ENCODE peak calls at places on chromosomes 11 and 22, in eight cellular contexts. One of them, this sample, is unnamed.
A peak's percentile ranks its signal among the peaks of the same experiment; 100 is the strongest.

GRCh38 chr11:117438371-117439000 is 110.8 kb downstream of the CEP164 start:
- DNase-seq in H1: no peak
- DNase-seq in cardiac muscle cell: no peak
- DNase-seq in upper lobe of left lung: no peak
- DNase-seq in cardiac fibroblast: peak; percentile 7
- DNase-seq in CD8-positive, alpha-beta memory T cell: no peak
- DNase-seq in aorta: peak; percentile 51
- DNase-seq in fibroblast of mammary gland: peak; percentile 72
- DNase-seq in this sample: no peak

GRCh38 chr11:22792497-22792896 is 37.1 kb downstream of the SVIP start:
- DNase-seq in H1: no peak
- DNase-seq in cardiac muscle cell: no peak
- DNase-seq in upper lobe of left lung: no peak
- DNase-seq in cardiac fibroblast: peak; percentile 92
- DNase-seq in CD8-positive, alpha-beta memory T cell: no peak
- DNase-seq in aorta: no peak
- DNase-seq in fibroblast of mammary gland: peak; percentile 33
- DNase-seq in this sample: peak; percentile 43

GRCh38 chr11:109405671-109406070 is 16.3 kb upstream of the C11orf87 start:
- DNase-seq in H1: no peak
- DNase-seq in cardiac muscle cell: no peak
- DNase-seq in upper lobe of left lung: no peak
- DNase-seq in cardiac fibroblast: peak; percentile 58
- DNase-seq in CD8-positive, alpha-beta memory T cell: no peak
- DNase-seq in aorta: no peak
- DNase-seq in fibroblast of mammary gland: peak; percentile 53
- DNase-seq in this sample: peak; percentile 40

GRCh38 chr11:47979378-47980092 is 824 bp upstream of the PTPRJ start:
- DNase-seq in H1: peak; percentile 55
- DNase-seq in cardiac muscle cell: peak; percentile 49
- DNase-seq in upper lobe of left lung: no peak
- DNase-seq in cardiac fibroblast: no peak
- DNase-seq in CD8-positive, alpha-beta memory T cell: no peak
- DNase-seq in aorta: no peak
- DNase-seq in fibroblast of mammary gland: no peak
- DNase-seq in this sample: no peak

GRCh38 chr11:60914620-60915249 is 777 bp downstream of the TMEM109 start:
- DNase-seq in H1: peak; percentile 65
- DNase-seq in cardiac muscle cell: peak; percentile 33
- DNase-seq in upper lobe of left lung: no peak
- DNase-seq in cardiac fibroblast: peak; percentile 46
- DNase-seq in CD8-positive, alpha-beta memory T cell: no peak
- DNase-seq in aorta: no peak
- DNase-seq in fibroblast of mammary gland: peak; percentile 24
- DNase-seq in this sample: peak; percentile 47

GRCh38 chr22:49057910-49058309 is 769.8 kb downstream of the BRD1 start:
- DNase-seq in H1: no peak
- DNase-seq in cardiac muscle cell: no peak
- DNase-seq in upper lobe of left lung: peak; percentile 52
- DNase-seq in cardiac fibroblast: no peak
- DNase-seq in CD8-positive, alpha-beta memory T cell: no peak
- DNase-seq in aorta: no peak
- DNase-seq in fibroblast of mammary gland: no peak
- DNase-seq in this sample: no peak

GRCh38 chr11:118619444-118620205 is 12.2 kb downstream of the PHLDB1 start:
- DNase-seq in H1: no peak
- DNase-seq in cardiac muscle cell: no peak
- DNase-seq in upper lobe of left lung: no peak
- DNase-seq in cardiac fibroblast: peak; percentile 98
- DNase-seq in CD8-positive, alpha-beta memory T cell: no peak
- DNase-seq in aorta: peak; percentile 85
- DNase-seq in fibroblast of mammary gland: peak; percentile 96
- DNase-seq in this sample: peak; percentile 96

GRCh38 chr22:49724893-49725489 is 102.7 kb downstream of the BRD1 start:
- DNase-seq in H1: peak; percentile 92
- DNase-seq in cardiac muscle cell: peak; percentile 83
- DNase-seq in upper lobe of left lung: peak; percentile 91
- DNase-seq in cardiac fibroblast: peak; percentile 45
- DNase-seq in CD8-positive, alpha-beta memory T cell: peak; percentile 48
- DNase-seq in aorta: no peak
- DNase-seq in fibroblast of mammary gland: peak; percentile 11
- DNase-seq in this sample: peak; percentile 62

GRCh38 chr22:39493759-39494158 is 8.3 kb upstream of the MIEF1 start:
- DNase-seq in H1: no peak
- DNase-seq in cardiac muscle cell: no peak
- DNase-seq in upper lobe of left lung: no peak
- DNase-seq in cardiac fibroblast: peak; percentile 75
- DNase-seq in CD8-positive, alpha-beta memory T cell: no peak
- DNase-seq in aorta: no peak
- DNase-seq in fibroblast of mammary gland: peak; percentile 92
- DNase-seq in this sample: peak; percentile 44

GRCh38 chr11:106468091-106468490 is 390.6 kb downstream of the AASDHPPT start:
- DNase-seq in H1: no peak
- DNase-seq in cardiac muscle cell: no peak
- DNase-seq in upper lobe of left lung: no peak
- DNase-seq in cardiac fibroblast: peak; percentile 76
- DNase-seq in CD8-positive, alpha-beta memory T cell: no peak
- DNase-seq in aorta: no peak
- DNase-seq in fibroblast of mammary gland: peak; percentile 66
- DNase-seq in this sample: peak; percentile 78

GRCh38 chr22:29041408-29041807 is 20.2 kb downstream of the C22orf31 start:
- DNase-seq in H1: no peak
- DNase-seq in cardiac muscle cell: no peak
- DNase-seq in upper lobe of left lung: no peak
- DNase-seq in cardiac fibroblast: peak; percentile 71
- DNase-seq in CD8-positive, alpha-beta memory T cell: no peak
- DNase-seq in aorta: no peak
- DNase-seq in fibroblast of mammary gland: peak; percentile 80
- DNase-seq in this sample: peak; percentile 65

GRCh38 chr11:83641511-83641910 is 355.3 kb upstream of the CCDC90B start:
- DNase-seq in H1: no peak
- DNase-seq in cardiac muscle cell: no peak
- DNase-seq in upper lobe of left lung: no peak
- DNase-seq in cardiac fibroblast: peak; percentile 57
- DNase-seq in CD8-positive, alpha-beta memory T cell: no peak
- DNase-seq in aorta: no peak
- DNase-seq in fibroblast of mammary gland: peak; percentile 94
- DNase-seq in this sample: no peak

DNA sequence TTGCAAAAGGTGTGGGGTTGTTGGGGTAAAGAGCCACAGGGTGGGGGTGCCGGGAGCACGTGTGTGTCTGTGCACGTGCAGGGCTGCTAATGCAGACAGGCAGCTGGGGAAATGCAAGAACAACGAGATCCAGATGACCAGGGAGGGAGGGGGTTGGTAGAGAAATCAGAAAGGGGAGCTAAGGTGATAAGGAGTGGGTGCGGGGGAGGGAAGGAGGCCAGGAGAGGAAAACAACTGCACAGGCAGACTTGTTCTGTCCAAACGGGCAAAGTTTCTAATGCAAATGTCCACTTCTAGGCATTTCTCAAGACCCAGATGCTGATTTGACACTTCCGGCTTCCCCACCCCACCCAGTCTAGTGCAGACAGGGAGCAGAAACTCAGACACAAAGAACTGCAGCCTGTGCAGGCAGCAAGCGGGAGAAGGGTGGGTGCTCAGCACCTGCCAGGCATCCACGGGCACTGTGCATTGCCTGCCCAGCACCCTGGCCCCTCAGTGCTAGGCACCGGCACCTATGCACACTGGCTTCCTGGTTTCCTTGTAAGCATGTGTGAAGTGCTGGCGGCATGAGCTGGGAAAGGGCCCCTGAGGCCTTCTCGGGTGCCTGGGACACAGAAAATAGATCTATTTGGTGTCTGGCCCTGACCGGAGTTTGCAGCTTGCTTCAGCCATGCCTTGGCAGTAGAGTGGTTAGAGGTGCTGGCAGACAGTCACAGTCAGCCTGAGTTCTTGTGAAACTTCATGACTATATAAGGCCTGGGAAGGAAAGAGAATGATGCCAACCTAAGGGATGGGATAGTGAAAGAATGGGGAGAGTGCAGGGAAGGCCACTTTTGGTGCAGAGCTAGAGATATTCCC is 220.1 kb upstream of the SORL1-AS1 start:
- DNase-seq in H1: no peak
- DNase-seq in cardiac muscle cell: peak; percentile 19
- DNase-seq in upper lobe of left lung: peak; percentile 36
- DNase-seq in cardiac fibroblast: peak; percentile 24
- DNase-seq in CD8-positive, alpha-beta memory T cell: no peak
- DNase-seq in aorta: no peak
- DNase-seq in fibroblast of mammary gland: peak; percentile 41
- DNase-seq in this sample: no peak
- H3K4me3 ChIP-seq in H1: no peak overlapping the region
- H3K4me3 ChIP-seq in cardiac muscle cell: no peak overlapping the region
- H3K4me3 ChIP-seq in upper lobe of left lung: no peak overlapping the region
- H3K4me3 ChIP-seq in cardiac fibroblast: no peak overlapping the region
- H3K4me3 ChIP-seq in CD8-positive, alpha-beta memory T cell: no peak overlapping the region
- H3K4me3 ChIP-seq in aorta: no peak overlapping the region
- H3K4me3 ChIP-seq in fibroblast of mammary gland: no peak overlapping the region
- H3K4me3 ChIP-seq in this sample: no peak overlapping the region

GRCh38 chr11:12803086-12803826 is 129.0 kb downstream of the TEAD1 start:
- DNase-seq in H1: no peak
- DNase-seq in cardiac muscle cell: no peak
- DNase-seq in upper lobe of left lung: peak; percentile 44
- DNase-seq in cardiac fibroblast: peak; percentile 41
- DNase-seq in CD8-positive, alpha-beta memory T cell: no peak
- DNase-seq in aorta: no peak
- DNase-seq in fibroblast of mammary gland: peak; percentile 73
- DNase-seq in this sample: no peak

GRCh38 chr11:12799373-12799835 is 125.2 kb downstream of the TEAD1 start:
- DNase-seq in H1: no peak
- DNase-seq in cardiac muscle cell: no peak
- DNase-seq in upper lobe of left lung: no peak
- DNase-seq in cardiac fibroblast: no peak
- DNase-seq in CD8-positive, alpha-beta memory T cell: no peak
- DNase-seq in aorta: no peak
- DNase-seq in fibroblast of mammary gland: no peak
- DNase-seq in this sample: no peak

GRCh38 chr11:12801976-12802375 is 127.8 kb downstream of the TEAD1 start:
- DNase-seq in H1: no peak
- DNase-seq in cardiac muscle cell: no peak
- DNase-seq in upper lobe of left lung: no peak
- DNase-seq in cardiac fibroblast: no peak
- DNase-seq in CD8-positive, alpha-beta memory T cell: no peak
- DNase-seq in aorta: no peak
- DNase-seq in fibroblast of mammary gland: no peak
- DNase-seq in this sample: no peak

GRCh38 chr11:12800032-12800671 is 125.9 kb downstream of the TEAD1 start:
- DNase-seq in H1: no peak
- DNase-seq in cardiac muscle cell: peak; percentile 72
- DNase-seq in upper lobe of left lung: no peak
- DNase-seq in cardiac fibroblast: peak; percentile 71
- DNase-seq in CD8-positive, alpha-beta memory T cell: no peak
- DNase-seq in aorta: no peak
- DNase-seq in fibroblast of mammary gland: peak; percentile 64
- DNase-seq in this sample: peak; percentile 74

DNA sequence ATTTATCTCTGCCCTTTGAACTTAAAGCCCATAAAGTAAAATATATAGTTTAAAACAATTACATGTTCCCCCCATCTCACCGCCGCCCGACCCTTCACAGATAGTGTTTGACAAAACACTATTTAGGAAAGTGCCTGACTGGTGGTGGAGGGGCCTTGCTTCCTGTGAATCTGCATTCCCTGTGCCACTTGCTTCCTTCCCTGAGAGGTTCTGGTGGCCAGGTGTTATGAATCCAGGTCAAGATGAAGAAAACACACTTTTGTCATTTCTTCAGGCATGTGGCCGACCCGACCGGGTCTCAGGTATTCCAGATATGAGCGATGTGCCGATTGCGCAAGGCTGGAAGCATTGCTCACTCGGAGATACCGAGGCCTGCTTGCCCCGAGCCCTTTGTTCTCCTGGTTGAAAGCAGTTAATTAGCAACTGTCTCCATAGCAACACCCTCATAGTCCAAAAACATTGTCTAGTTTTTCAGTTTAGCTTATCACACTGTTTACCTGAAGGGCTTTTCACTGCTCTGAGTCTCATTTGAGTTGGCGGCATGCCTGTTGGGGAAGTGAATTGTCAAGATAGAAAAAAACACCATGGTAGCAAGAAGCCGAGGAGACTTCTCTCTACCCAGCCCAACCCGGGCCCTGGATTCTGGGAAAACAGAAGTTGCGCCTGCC is 128.3 kb downstream of the TEAD1 start:
- DNase-seq in H1: no peak
- DNase-seq in cardiac muscle cell: no peak
- DNase-seq in upper lobe of left lung: no peak
- DNase-seq in cardiac fibroblast: peak; percentile 69
- DNase-seq in CD8-positive, alpha-beta memory T cell: no peak
- DNase-seq in aorta: no peak
- DNase-seq in fibroblast of mammary gland: peak; percentile 58
- DNase-seq in this sample: peak; percentile 84
- H3K4me3 ChIP-seq in H1: no peak overlapping the region
- H3K4me3 ChIP-seq in cardiac muscle cell: no peak overlapping the region
- H3K4me3 ChIP-seq in upper lobe of left lung: no peak overlapping the region
- H3K4me3 ChIP-seq in cardiac fibroblast: no peak overlapping the region
- H3K4me3 ChIP-seq in CD8-positive, alpha-beta memory T cell: no peak overlapping the region
- H3K4me3 ChIP-seq in aorta: no peak overlapping the region
- H3K4me3 ChIP-seq in fibroblast of mammary gland: no peak overlapping the region
- H3K4me3 ChIP-seq in this sample: no peak overlapping the region

GRCh38 chr11:80473562-80473961 is 1032.7 kb upstream of the TENM4 start:
- DNase-seq in H1: no peak
- DNase-seq in cardiac muscle cell: no peak
- DNase-seq in upper lobe of left lung: no peak
- DNase-seq in cardiac fibroblast: no peak
- DNase-seq in CD8-positive, alpha-beta memory T cell: no peak
- DNase-seq in aorta: no peak
- DNase-seq in fibroblast of mammary gland: no peak
- DNase-seq in this sample: no peak
- H3K4me3 ChIP-seq in H1: no peak overlapping the region
- H3K4me3 ChIP-seq in cardiac muscle cell: no peak overlapping the region
- H3K4me3 ChIP-seq in upper lobe of left lung: no peak overlapping the region
- H3K4me3 ChIP-seq in cardiac fibroblast: no peak overlapping the region
- H3K4me3 ChIP-seq in CD8-positive, alpha-beta memory T cell: no peak overlapping the region
- H3K4me3 ChIP-seq in aorta: no peak overlapping the region
- H3K4me3 ChIP-seq in fibroblast of mammary gland: no peak overlapping the region
- H3K4me3 ChIP-seq in this sample: no peak overlapping the region

DNA sequence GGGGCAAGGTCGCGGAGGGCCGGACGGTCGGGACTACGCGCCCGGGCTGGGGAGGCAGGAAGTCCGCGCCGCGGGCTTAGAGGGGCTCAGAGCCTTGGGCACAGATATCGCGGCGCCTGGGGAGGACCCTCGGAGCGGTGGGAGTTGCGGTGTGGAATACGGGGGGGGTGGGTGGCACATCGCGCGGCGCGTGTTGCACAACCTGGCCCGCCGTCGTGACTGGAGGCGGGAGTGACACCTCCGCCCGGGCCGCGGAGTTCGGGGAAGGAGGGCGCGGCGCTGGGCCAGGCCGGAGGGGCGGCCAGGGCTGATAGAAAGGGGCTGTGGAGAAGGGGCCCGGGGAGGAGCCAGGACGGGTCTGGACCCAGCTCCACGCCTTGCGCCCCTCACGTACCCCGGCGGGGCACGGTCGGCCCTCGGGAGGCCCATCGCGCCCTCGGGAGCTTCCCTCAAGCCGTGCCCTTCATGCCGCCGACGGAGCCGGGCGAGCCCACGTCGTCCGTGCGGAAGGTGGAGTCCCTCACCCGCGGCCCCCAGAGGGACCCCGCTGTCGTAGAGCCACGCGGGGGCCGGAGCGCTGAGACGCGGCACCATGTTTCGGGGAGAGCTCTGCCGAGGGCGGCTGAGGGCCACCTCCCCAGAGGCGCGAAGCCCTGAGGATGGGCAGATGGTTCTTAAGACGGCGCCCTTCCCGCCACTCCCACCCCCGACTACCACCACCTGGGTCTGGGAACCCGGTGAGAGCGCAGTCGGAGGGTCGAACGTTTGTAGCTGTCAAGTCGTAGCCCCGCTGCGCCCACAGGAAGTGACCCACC is 684 bp downstream of the IL17RA start:
- DNase-seq in H1: peak; percentile 61
- DNase-seq in cardiac muscle cell: no peak
- DNase-seq in upper lobe of left lung: peak; percentile 92
- DNase-seq in cardiac fibroblast: no peak
- DNase-seq in CD8-positive, alpha-beta memory T cell: peak; percentile 14
- DNase-seq in aorta: peak; percentile 81
- DNase-seq in fibroblast of mammary gland: no peak
- DNase-seq in this sample: peak; percentile 11
- H3K4me3 ChIP-seq in H1: peak overlapping the region; percentile 61
- H3K4me3 ChIP-seq in cardiac muscle cell: peak overlapping the region; percentile 70
- H3K4me3 ChIP-seq in upper lobe of left lung: peak overlapping the region; percentile 86
- H3K4me3 ChIP-seq in cardiac fibroblast: peak overlapping the region; percentile 89
- H3K4me3 ChIP-seq in CD8-positive, alpha-beta memory T cell: peak overlapping the region; percentile 35
- H3K4me3 ChIP-seq in aorta: peak overlapping the region; percentile 95
- H3K4me3 ChIP-seq in fibroblast of mammary gland: peak overlapping the region; percentile 68
- H3K4me3 ChIP-seq in this sample: peak overlapping the region; percentile 81